ENCODE peak calls at places on chromosomes 11 and 22, in four cellular contexts. S is SK-N-SH, D is GM23248, B is HCT116. N is an unnamed sample.

GRCh38 chr11:47155914-47156313 is 20.8 kb downstream of the ARFGAP2 start:
- DNase-seq in S (no peak), D (no peak), B (no peak), N (no peak)

GRCh38 chr11:35418847-35419712 is at the start of gene SLC1A2:
- DNase-seq in S (peak), D (peak), B (no peak), N (no peak)

GRCh38 chr22:46679711-46680269 is 58.3 kb downstream of the CERK start:
- DNase-seq in S (no peak), D (peak), B (no peak), N (no peak)

GRCh38 chr11:95567685-95568084 is 221.9 kb downstream of the FAM76B start:
- DNase-seq in S (no peak), D (peak), B (no peak), N (no peak)

GRCh38 chr11:100927579-100927978 is 202.0 kb downstream of the PGR start:
- DNase-seq in S (no peak), D (no peak), B (no peak), N (no peak)

GRCh38 chr11:19910931-19911330 is 198.3 kb downstream of the NAV2 start:
- DNase-seq in S (no peak), D (no peak), B (no peak), N (no peak)

GRCh38 chr11:74330065-74330858 is 18.8 kb upstream of the P4HA3 start:
- DNase-seq in S (no peak), D (peak), B (no peak), N (no peak)

GRCh38 chr11:662689-663274 is 25.7 kb downstream of the DRD4 start:
- DNase-seq in S (peak), D (peak), B (peak), N (peak)

GRCh38 chr22:44207173-44207980 is 26.7 kb downstream of the PARVG start:
- DNase-seq in S (peak), D (no peak), B (no peak), N (no peak)

GRCh38 chr22:45082795-45083194 is 73.0 kb upstream of the PHF21B start:
- DNase-seq in S (peak), D (peak), B (no peak), N (no peak)

GRCh38 chr11:134559617-134559992 is 147.6 kb upstream of the B3GAT1 start:
- DNase-seq in S (peak), D (no peak), B (no peak), N (no peak)

GRCh38 chr22:28474248-28474647 is 205.4 kb downstream of the TTC28 start:
- DNase-seq in S (no peak), D (no peak), B (no peak), N (no peak)

GRCh38 chr22:24189249-24190158 is 8.2 kb downstream of the SUSD2 start:
- DNase-seq in S (peak), D (peak), B (no peak), N (peak)

GRCh38 chr11:66087148-66087908 is 17.3 kb downstream of the PACS1 start:
- DNase-seq in S (no peak), D (no peak), B (no peak), N (no peak)

GRCh38 chr11:132862137-132862536 is 670.2 kb downstream of the OPCML start:
- DNase-seq in S (peak), D (peak), B (no peak), N (no peak)

DNA sequence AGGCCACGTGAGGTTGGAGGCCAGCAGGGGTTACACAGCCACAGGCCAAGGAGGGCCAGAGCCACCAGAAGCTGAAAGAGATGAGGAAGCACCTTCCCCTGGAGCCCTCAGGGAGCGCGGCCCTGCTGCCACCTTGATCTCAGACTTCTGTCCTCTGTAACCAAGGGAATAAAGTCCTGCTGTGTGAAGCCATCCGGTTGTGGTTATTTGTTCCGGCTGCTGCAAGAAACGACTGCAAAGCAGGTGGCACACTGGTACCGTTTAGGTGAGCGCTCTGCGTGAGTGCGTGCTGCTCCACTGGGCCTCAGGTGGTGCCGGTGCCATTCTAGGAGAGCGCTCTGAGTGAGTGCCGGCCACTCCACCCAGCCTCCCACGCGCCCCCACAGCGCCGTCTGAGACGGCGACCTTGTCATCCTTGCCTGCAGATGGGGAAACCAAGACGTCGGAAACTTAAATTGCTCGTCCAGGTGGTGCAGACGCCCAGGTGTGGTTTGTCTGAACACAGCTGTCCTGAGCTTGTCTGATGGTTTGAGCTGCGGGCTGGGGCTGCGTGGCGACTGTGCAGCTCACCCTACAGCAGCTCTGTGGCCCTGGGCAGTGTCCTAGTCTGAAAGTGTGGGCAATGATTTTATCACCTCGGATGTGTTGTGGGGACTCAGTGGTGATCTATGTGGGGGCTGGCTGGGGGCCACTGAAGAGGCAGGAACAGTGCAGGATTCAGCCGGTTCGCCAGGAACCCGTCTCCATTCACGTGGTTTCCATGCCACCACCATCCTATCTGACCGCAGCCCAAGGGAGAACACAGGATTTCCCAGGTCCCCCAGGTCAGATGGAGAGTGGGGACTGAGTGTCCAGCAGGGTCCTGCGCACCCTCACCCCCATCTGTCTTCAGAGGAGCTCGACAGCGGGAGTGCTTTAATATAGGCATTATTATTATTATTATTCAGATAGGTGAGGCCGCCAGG is 4.6 kb upstream of the MRGPRG start:
- DNase-seq in S (peak), D (no peak), B (no peak), N (no peak)
- TF ChIP-seq EZH2phosphoT487 in S (no peak), D (no peak), B (no peak), N (no peak)

GRCh38 chr11:34064291-34064690 is 12.8 kb downstream of the CAPRIN1 start:
- DNase-seq in S (no peak), D (no peak), B (no peak), N (no peak)
- H3K4me2 ChIP-seq in S (no peak), D (no peak), B (no peak), N (peak)

DNA sequence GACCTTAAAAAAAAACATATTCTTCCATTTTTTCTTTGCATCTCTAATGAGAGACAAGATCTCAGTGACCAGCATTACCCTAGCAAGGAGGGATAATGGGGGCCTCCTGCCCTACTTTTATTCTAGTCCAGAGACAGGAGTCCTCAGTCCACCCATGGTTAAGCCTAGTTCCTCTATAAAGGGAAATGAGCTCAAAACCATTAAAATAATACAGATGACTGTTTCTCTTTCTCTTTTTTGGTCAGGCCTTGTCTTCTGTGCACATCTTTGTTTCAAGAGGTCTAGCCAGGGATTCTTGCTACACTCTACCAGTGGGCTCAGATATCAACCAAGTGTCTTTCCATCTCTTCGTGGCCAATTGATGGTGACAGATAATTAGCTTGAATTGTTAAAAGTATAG is 73.1 kb downstream of the MPPED2 start:
- DNase-seq in S (no peak), D (no peak), B (no peak), N (no peak)
- TF ChIP-seq EZH2phosphoT487 in S (no peak), D (no peak), B (no peak), N (no peak)

DNA sequence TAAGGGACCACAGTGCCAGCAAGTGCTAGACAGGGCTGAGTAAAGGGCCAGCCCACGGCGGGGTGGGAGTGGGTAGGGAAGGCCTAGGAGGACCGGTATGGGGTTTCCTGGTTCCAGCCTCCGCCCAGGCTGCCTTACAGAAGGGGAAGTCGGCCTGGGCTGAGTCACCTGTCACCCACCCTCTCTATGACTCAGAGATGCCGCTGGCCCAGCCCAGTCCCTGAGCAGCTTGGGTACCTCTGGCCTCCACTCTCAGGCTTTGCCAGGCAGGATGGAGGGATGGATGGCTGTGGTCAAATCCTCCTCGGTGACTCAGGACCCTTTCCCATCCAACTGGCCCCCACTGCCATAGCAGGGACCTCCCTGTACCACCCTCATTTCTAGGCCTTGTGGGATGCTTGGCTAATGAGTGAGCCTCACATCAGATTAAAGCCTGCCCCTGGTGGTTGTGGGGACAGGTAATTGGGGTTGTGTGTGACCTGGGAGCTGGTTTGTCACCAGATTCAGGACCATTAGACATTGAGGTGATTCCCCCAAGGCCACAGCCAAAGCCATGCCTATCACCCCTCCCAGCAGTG is 13.9 kb downstream of the SLC35E4 start:
- DNase-seq in S (no peak), D (peak), B (peak), N (no peak)
- H3K4me2 ChIP-seq in S (peak), D (no peak), B (peak), N (no peak)

DNA sequence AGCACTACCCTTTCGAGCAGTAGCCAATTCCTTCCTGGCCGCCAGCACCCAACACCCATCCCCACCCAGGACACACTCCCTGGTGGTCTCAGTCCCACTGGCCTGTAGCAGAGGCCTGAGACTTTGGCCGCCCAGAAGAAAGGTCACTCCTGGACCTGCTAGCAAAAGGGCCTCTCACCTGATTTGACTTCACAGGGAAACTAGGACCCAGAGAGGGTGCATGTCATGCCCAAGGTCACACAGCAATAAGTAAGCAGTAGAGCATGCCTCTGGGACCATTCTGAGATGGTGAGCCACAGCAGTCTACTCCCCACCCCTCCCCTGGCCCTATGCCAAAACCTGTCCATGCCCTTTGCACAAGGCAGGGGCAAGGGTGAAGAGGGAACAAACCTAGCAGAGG is 7.3 kb downstream of the ARRB1 start:
- DNase-seq in S (no peak), D (no peak), B (no peak), N (no peak)
- TF ChIP-seq EZH2phosphoT487 in S (no peak), D (no peak), B (no peak), N (no peak)